ENCODE peak calls at places on chromosomes 16 and 17, in five cellular contexts. F is stomach, J is breast epithelium, P is A673, V is pancreas. D is an unnamed sample.
A peak's percentile ranks its signal among the peaks of the same experiment; 100 is the strongest.

GRCh38 chr17:61444831-61445230 is 7.4 kb upstream of the TBX4 start:
- DNase-seq in J (no peak), V (no peak), F (no peak), P (no peak), D (no peak)

GRCh38 chr16:72560617-72561016 is 388.7 kb upstream of the PMFBP1 start:
- DNase-seq in V (no peak), J (no peak), P (peak; percentile 58), F (no peak), D (no peak)

GRCh38 chr16:78768723-78769122 is 669.3 kb downstream of the WWOX start:
- DNase-seq in F (no peak), P (no peak), V (no peak), J (no peak), D (no peak)

GRCh38 chr17:70171159-70171558 is 1.8 kb downstream of the KCNJ2 start:
- DNase-seq in F (no peak), J (no peak), V (no peak), P (no peak), D (no peak)

GRCh38 chr16:2243781-2244180 is 7.5 kb downstream of the DNASE1L2 start:
- DNase-seq in F (no peak), V (no peak), P (no peak), J (no peak), D (no peak)

GRCh38 chr17:48513653-48514482 is 16.9 kb downstream of the HOXB1 start:
- DNase-seq in F (no peak), V (no peak), P (no peak), J (no peak), D (no peak)

GRCh38 chr17:28567604-28568003 is 3.7 kb downstream of the PIGS start:
- DNase-seq in F (no peak), V (no peak), J (no peak), P (no peak), D (no peak)

GRCh38 chr16:27786221-27786848 is 236.4 kb downstream of the KATNIP start:
- DNase-seq in V (no peak), F (no peak), P (no peak), J (no peak), D (no peak)

GRCh38 chr16:29738514-29738913 is 7.3 kb downstream of the C16orf54 start:
- DNase-seq in P (no peak), F (no peak), J (no peak), V (no peak), D (no peak)

GRCh38 chr17:36921131-36921851 is 16.0 kb upstream of the LHX1 start:
- DNase-seq in F (peak; percentile 43), P (no peak), V (peak; percentile 18), J (no peak), D (no peak)

GRCh38 chr16:89351645-89352044 is 134.1 kb downstream of the ZNF778 start:
- DNase-seq in V (no peak), P (no peak), F (no peak), J (no peak), D (no peak)

GRCh38 chr16:54366943-54367342 is 80.4 kb upstream of the IRX3 start:
- DNase-seq in V (no peak), J (no peak), F (no peak), P (no peak), D (no peak)

GRCh38 chr16:54362801-54363200 is 76.2 kb upstream of the IRX3 start:
- DNase-seq in V (no peak), F (no peak), J (no peak), P (no peak), D (no peak)

GRCh38 chr16:54361813-54362212 is 75.2 kb upstream of the IRX3 start:
- DNase-seq in V (no peak), J (no peak), F (no peak), P (peak; percentile 10), D (no peak)

GRCh38 chr16:54363760-54364159 is 77.2 kb upstream of the IRX3 start:
- DNase-seq in P (no peak), J (no peak), V (no peak), F (no peak), D (no peak)

DNA sequence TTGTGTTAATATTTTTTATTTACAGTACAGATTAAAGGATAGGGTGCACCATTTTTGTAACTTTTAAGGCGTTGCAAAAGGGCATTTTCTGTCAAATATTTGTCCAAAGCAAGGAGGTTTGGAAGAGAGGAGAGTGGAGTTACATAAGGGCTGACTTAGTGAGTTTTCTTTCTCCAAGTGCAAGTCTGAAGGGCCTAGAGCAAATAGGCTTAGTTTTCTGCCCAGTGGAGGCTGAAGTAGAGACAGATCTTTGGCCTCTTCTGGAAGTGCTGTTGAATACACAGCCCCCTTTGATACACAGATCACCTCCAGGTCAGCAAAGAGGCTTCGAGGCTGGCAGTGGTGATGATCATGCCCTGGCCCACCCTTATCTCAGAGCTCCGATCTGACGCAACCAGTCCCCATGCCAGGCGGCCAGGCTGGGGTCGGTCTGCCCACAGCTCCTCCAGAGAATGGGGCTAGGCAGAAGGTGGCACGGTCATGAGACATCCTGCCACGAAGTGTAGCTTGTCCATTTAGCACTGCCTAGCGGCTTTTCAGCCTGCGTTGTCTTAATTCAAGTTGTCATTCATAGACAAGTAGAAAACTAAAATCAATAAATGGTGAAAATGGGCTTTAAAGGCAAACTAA is 79.5 kb upstream of the IRX3 start:
- DNase-seq in J (no peak), V (no peak), P (no peak), F (no peak), D (no peak)
- TF ChIP-seq CTCF in J (no peak), V (no peak), P (no peak), F (no peak), D (no peak)

DNA sequence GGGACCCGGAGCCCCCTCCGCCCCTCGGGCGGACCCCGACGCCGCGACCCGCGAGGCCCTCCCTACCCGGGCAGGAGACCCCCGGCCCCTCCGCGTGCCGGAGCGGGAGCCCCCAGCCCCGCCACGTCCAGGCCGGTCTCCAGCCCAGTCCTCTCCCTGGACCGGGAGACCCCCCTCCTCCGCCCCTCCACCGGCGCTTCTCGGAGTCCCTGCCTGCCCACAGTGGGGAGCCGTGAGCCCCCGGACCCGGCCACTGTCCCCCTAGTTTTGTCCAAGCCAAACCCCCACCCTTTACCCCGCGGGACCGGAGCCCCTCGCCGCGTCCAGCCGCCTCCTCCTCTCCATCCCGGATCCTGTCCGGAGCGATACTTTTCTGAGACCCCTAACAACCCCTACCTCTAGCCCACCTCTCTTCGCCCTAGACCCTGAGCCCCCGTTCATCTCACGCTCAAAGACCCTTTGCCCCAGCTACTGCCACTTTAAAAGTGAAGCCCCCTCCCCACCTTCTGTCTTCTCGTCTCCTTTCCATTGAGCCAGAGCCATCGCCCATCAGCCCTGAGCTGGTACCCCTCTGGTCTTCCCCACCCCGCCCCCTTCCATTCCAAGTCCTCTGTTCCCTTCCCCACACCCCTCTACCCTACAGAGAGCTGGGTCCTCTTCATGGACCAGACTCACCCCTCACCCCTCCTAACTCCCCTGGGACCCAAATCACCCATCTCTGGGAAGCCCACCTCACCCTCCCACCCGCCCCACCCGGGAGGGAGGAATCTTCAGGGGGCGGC is 1.0 kb downstream of the NECAB2 start:
- DNase-seq in F (no peak), P (no peak), V (no peak), J (no peak), D (no peak)
- H3K4me3 ChIP-seq in F (peak overlapping the region; percentile 24), P (peak overlapping the region; percentile 26), V (no peak overlapping the region), J (peak overlapping the region; percentile 23), D (no peak overlapping the region)

GRCh38 chr17:17186551-17187505 is 19.3 kb downstream of the PLD6 start:
- DNase-seq in P (no peak), V (no peak), F (no peak), J (no peak), D (no peak)
- H3K27ac ChIP-seq in P (no peak overlapping the region), V (peak overlapping the region; percentile 16), F (no peak overlapping the region), J (peak overlapping the region; percentile 64), D (peak overlapping the region; percentile 33)

DNA sequence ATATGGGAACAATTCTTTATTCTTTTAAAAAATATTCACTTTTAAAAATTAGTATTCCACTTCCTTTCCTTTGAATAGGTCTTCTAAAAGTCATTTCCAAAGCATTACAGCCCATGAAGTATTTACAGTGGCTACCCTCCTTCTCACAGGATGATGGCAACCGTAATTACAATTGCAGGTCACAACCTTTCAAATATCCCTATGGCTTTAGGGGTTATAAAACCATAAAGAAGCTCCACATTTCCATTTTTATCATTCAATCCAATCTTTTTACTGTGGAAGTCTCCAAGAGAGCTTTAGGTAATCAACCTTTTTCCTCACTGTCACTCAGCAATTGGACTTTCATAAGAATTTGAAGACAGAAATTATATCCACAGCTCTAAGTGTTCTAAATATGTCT is 488.9 kb upstream of the CA10 start:
- DNase-seq in P (no peak), V (no peak), F (no peak), J (no peak), D (no peak)
- TF ChIP-seq CTCF in P (no peak), V (no peak), F (no peak), J (no peak), D (no peak)

GRCh38 chr16:24520983-24521382 is 18.4 kb upstream of the RBBP6 start:
- DNase-seq in J (no peak), F (no peak), V (no peak), P (no peak), D (no peak)

GRCh38 chr16:24515186-24515585 is 24.2 kb upstream of the RBBP6 start:
- DNase-seq in F (no peak), V (no peak), J (no peak), P (no peak), D (no peak)

GRCh38 chr16:24514096-24514495 is 25.3 kb upstream of the RBBP6 start:
- DNase-seq in F (no peak), V (no peak), P (no peak), J (no peak), D (no peak)

GRCh38 chr16:24518498-24518897 is 20.9 kb upstream of the RBBP6 start:
- DNase-seq in P (no peak), V (no peak), F (no peak), J (no peak), D (no peak)

GRCh38 chr16:24516900-24517669 is 22.3 kb upstream of the RBBP6 start:
- DNase-seq in P (peak; percentile 90), V (peak; percentile 78), F (peak; percentile 87), J (peak; percentile 77), D (peak; percentile 75)
- H3K4me3 ChIP-seq in P (peak overlapping the region; percentile 18), V (peak overlapping the region; percentile 15), F (no peak overlapping the region), J (no peak overlapping the region), D (no peak overlapping the region)

GRCh38 chr16:70700101-70701020 is 14.5 kb upstream of the MTSS2 start:
- DNase-seq in P (no peak), J (no peak), V (no peak), F (no peak), D (no peak)
- H3K27ac ChIP-seq in P (no peak overlapping the region), J (peak overlapping the region; percentile 96), V (no peak overlapping the region), F (peak overlapping the region; percentile 79), D (peak overlapping the region; percentile 19)

D was measured in upper lobe of right lung.